ENCODE peak calls at places on chromosomes 2 and 18, in nine cellular contexts. A is hypothalamus, T is HTR-8/SVneo, O is GM19239, M is NAMALWA, H is GM03348, E is H9, Z is endodermal cell, U is heart right ventricle. D is an unnamed sample.

GRCh38 chr2:68317971-68318685 is 1.6 kb downstream of the CNRIP1 start:
- DNase-seq in A (no peak), T (peak), O (no peak), M (no peak), H (peak), E (no peak), Z (no peak), U (no peak), D (no peak)

GRCh38 chr2:26456701-26457224 is 21.2 kb downstream of the OTOF start:
- DNase-seq in A (no peak), T (no peak), O (no peak), M (no peak), H (no peak), E (peak), Z (peak), U (no peak), D (no peak)

GRCh38 chr18:54822872-54823845 is 5.1 kb upstream of the RAB27B start:
- DNase-seq in A (no peak), T (peak), O (no peak), M (no peak), H (peak), E (no peak), Z (no peak), U (no peak), D (no peak)

GRCh38 chr2:223580951-223581350 is 21.2 kb downstream of the SCG2 start:
- DNase-seq in A (no peak), T (no peak), O (no peak), M (no peak), H (peak), E (no peak), Z (no peak), U (no peak), D (peak)

GRCh38 chr18:55500316-55501086 is 87.5 kb downstream of the TCF4 start:
- DNase-seq in A (no peak), T (no peak), O (no peak), M (no peak), H (peak), E (no peak), Z (no peak), U (no peak), D (no peak)

GRCh38 chr2:149857344-149857743 is 269.8 kb upstream of the MMADHC start:
- DNase-seq in A (no peak), T (no peak), O (no peak), M (no peak), H (no peak), E (no peak), Z (no peak), U (no peak), D (no peak)

GRCh38 chr18:35050004-35050623 is 8.9 kb downstream of the MAPRE2 start:
- DNase-seq in A (no peak), T (no peak), O (no peak), M (peak), H (no peak), E (no peak), Z (no peak), U (no peak), D (no peak)

GRCh38 chr2:151575338-151575737 is 158.9 kb downstream of the NEB start:
- DNase-seq in A (no peak), T (no peak), O (no peak), M (no peak), H (no peak), E (no peak), Z (no peak), U (no peak), D (no peak)

GRCh38 chr2:111618953-111619902 is 264.8 kb downstream of the ANAPC1 start:
- DNase-seq in A (no peak), T (no peak), O (no peak), M (no peak), H (no peak), E (no peak), Z (no peak), U (no peak), D (no peak)

GRCh38 chr2:57947398-57947797 is 99.2 kb upstream of the VRK2 start:
- DNase-seq in A (no peak), T (no peak), O (no peak), M (no peak), H (no peak), E (no peak), Z (no peak), U (no peak), D (no peak)

GRCh38 chr2:232363784-232364615 is 14.6 kb upstream of the ALPP start:
- DNase-seq in A (no peak), T (no peak), O (peak), M (peak), H (no peak), E (no peak), Z (no peak), U (no peak), D (no peak)

GRCh38 chr2:156189584-156189983 is 142.9 kb downstream of the NR4A2 start:
- DNase-seq in A (no peak), T (no peak), O (no peak), M (no peak), H (no peak), E (no peak), Z (no peak), U (no peak), D (no peak)

GRCh38 chr2:241071677-241072111 is 30.4 kb downstream of the MTERF4 start:
- DNase-seq in A (no peak), T (no peak), O (no peak), M (no peak), H (no peak), E (no peak), Z (no peak), U (no peak), D (no peak)

GRCh38 chr2:182031956-182032355 is 46.3 kb downstream of the PPP1R1C start:
- DNase-seq in A (no peak), T (no peak), O (no peak), M (no peak), H (no peak), E (no peak), Z (no peak), U (no peak), D (no peak)